ENCODE peak calls at places on chromosomes 11 and 22, in ten cellular contexts. X is chondrocyte; Q is type B pancreatic cell; C is nephron progenitor cell; B is hepatocyte; K is CD8-positive, alpha-beta T cell; E is HL-60; I is IMR-90; S is Peyer's patch; R is sigmoid colon. Y is an unnamed sample.
A peak's percentile ranks its signal among the peaks of the same experiment; 100 is the strongest.

GRCh38 chr11:48083427-48083826 is 103.1 kb downstream of the PTPRJ start:
- DNase-seq in X (no peak), Q (no peak), C (no peak), B (no peak), K (no peak), E (peak; percentile 21), I (peak; percentile 13), S (no peak), R (no peak), Y (no peak)

GRCh38 chr22:48241658-48242057 is 1479.2 kb downstream of the TBC1D22A start:
- DNase-seq in X (no peak), Q (peak; percentile 40), C (no peak), B (no peak), K (no peak), E (no peak), I (no peak), S (no peak), R (no peak), Y (no peak)

GRCh38 chr22:26593763-26594162 is 3.8 kb upstream of the TPST2 start:
- DNase-seq in X (no peak), Q (no peak), C (no peak), B (no peak), K (no peak), E (no peak), I (no peak), S (no peak), R (no peak), Y (no peak)

GRCh38 chr11:132844956-132845355 is 687.3 kb downstream of the OPCML start:
- DNase-seq in X (no peak), Q (no peak), C (no peak), B (peak; percentile 32), K (no peak), E (no peak), I (peak; percentile 96), S (no peak), R (no peak), Y (no peak)

GRCh38 chr11:102386376-102386775 is 39.4 kb downstream of the BIRC2 start:
- DNase-seq in X (no peak), Q (no peak), C (no peak), B (no peak), K (no peak), E (no peak), I (peak; percentile 17), S (no peak), R (no peak), Y (no peak)

GRCh38 chr11:4559527-4560440 is 14.8 kb downstream of the OR52M1 start:
- DNase-seq in X (no peak), Q (no peak), C (no peak), B (no peak), K (no peak), E (no peak), I (no peak), S (no peak), R (no peak), Y (no peak)

GRCh38 chr11:25527841-25528240 is 804.1 kb upstream of the ANO3 start:
- DNase-seq in X (no peak), Q (no peak), C (no peak), B (no peak), K (no peak), E (no peak), I (no peak), S (no peak), R (no peak), Y (no peak)

GRCh38 chr11:9461760-9462134 is 935 bp downstream of the ZNF143 start:
- DNase-seq in X (no peak), Q (no peak), C (no peak), B (no peak), K (no peak), E (no peak), I (peak; percentile 15), S (no peak), R (no peak), Y (no peak)

GRCh38 chr11:33618956-33619355 is 81.7 kb downstream of the C11orf91 start:
- DNase-seq in X (no peak), Q (no peak), C (no peak), B (no peak), K (no peak), E (no peak), I (no peak), S (no peak), R (no peak), Y (no peak)

GRCh38 chr22:49418341-49418894 is 409.3 kb downstream of the BRD1 start:
- DNase-seq in X (peak; percentile 40), Q (peak; percentile 66), C (no peak), B (no peak), K (no peak), E (no peak), I (no peak), S (no peak), R (no peak), Y (no peak)

GRCh38 chr11:76665172-76665571 is 5.4 kb downstream of the LRRC32 start:
- DNase-seq in X (peak; percentile 38), Q (no peak), C (no peak), B (no peak), K (no peak), E (no peak), I (no peak), S (peak; percentile 38), R (peak; percentile 41), Y (peak; percentile 15)

GRCh38 chr11:113261709-113262475 is 52.5 kb upstream of the TTC12 start:
- DNase-seq in X (no peak), Q (no peak), C (no peak), B (no peak), K (no peak), E (no peak), I (peak; percentile 11), S (no peak), R (no peak), Y (no peak)

GRCh38 chr11:27396259-27396839 is 33.3 kb upstream of the CCDC34 start:
- DNase-seq in X (no peak), Q (no peak), C (no peak), B (no peak), K (no peak), E (no peak), I (no peak), S (no peak), R (no peak), Y (no peak)

GRCh38 chr22:20015971-20016733 is 471 bp downstream of the ARVCF start:
- DNase-seq in X (no peak), Q (no peak), C (peak; percentile 62), B (peak; percentile 46), K (no peak), E (peak; percentile 15), I (no peak), S (no peak), R (peak; percentile 72), Y (peak; percentile 52)

DNA sequence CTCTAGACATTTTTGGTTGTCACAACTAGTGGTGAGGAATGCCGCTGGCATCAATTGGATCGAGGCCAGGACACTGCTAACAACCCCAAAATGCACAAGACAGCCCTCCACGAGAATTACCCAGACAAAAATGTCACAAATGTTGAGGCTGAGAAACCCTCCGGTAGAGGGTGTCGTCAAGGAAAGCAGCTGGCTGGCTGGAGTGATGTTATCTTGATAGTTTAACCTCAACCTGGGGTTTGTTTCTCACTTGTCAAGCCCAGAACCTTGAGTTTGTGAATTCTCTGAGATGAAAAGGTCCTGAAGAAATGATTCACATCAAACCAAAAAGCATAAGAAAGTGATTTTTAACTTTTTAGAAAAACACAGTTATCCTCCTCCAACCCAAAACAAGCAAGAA is 21.1 kb upstream of the TMPRSS13 start:
- DNase-seq in X (no peak), Q (no peak), C (no peak), B (no peak), K (peak; percentile 57), E (peak; percentile 26), I (no peak), S (no peak), R (no peak), Y (no peak)
- TF ChIP-seq CTCF in X (peak; percentile 56), Q (peak; percentile 33), C (no peak), B (peak; percentile 42), K (peak; percentile 42), E (no peak), I (no peak), S (peak; percentile 26), R (no peak), Y (no peak)

GRCh38 chr11:6629892-6630631 is 10.8 kb upstream of the TPP1 start:
- DNase-seq in X (no peak), Q (peak; percentile 72), C (peak; percentile 53), B (peak; percentile 45), K (no peak), E (no peak), I (no peak), S (no peak), R (no peak), Y (no peak)
- TF ChIP-seq CTCF in X (no peak), Q (no peak), C (no peak), B (no peak), K (no peak), E (no peak), I (no peak), S (no peak), R (no peak), Y (no peak)

GRCh38 chr22:45833613-45834012 is 143.3 kb downstream of the WNT7B start:
- DNase-seq in X (no peak), Q (no peak), C (no peak), B (no peak), K (no peak), E (no peak), I (no peak), S (no peak), R (no peak), Y (no peak)

GRCh38 chr22:45831394-45831793 is 145.6 kb downstream of the WNT7B start:
- DNase-seq in X (no peak), Q (no peak), C (no peak), B (no peak), K (no peak), E (no peak), I (peak; percentile 38), S (no peak), R (no peak), Y (no peak)

GRCh38 chr22:45830531-45831245 is 146.3 kb downstream of the WNT7B start:
- DNase-seq in X (no peak), Q (no peak), C (no peak), B (no peak), K (no peak), E (no peak), I (peak; percentile 83), S (no peak), R (no peak), Y (no peak)

GRCh38 chr22:45832959-45833580 is 143.9 kb downstream of the WNT7B start:
- DNase-seq in X (no peak), Q (no peak), C (no peak), B (no peak), K (no peak), E (no peak), I (no peak), S (no peak), R (no peak), Y (no peak)

DNA sequence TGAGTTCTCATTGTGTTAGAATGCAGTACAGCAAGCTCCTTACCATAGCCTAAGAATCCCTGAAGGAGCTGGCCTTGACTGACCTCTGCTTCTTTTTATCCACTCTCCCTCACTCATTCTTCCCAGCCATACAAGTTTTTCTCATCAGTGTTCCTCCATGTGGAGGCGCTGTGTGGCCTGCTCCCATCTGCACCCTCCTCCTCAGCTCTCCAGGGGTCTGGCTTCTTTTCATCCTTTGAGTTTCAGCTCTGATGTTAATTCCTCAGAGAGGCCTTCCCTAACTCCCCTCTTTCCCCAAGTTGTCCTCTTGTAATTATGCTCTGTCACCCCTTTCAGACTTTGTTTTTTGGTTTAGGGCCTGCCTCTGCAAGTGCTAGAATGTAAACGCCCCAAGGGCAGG is 144.8 kb downstream of the WNT7B start:
- DNase-seq in X (no peak), Q (no peak), C (no peak), B (no peak), K (no peak), E (no peak), I (no peak), S (no peak), R (no peak), Y (no peak)
- TF ChIP-seq CTCF in X (no peak), Q (no peak), C (no peak), B (no peak), K (no peak), E (no peak), I (peak; percentile 9), S (no peak), R (no peak), Y (no peak)

GRCh38 chr11:13970986-13971385 is 8.5 kb downstream of the SPON1 start:
- DNase-seq in X (no peak), Q (no peak), C (no peak), B (peak; percentile 60), K (no peak), E (no peak), I (no peak), S (peak; percentile 75), R (no peak), Y (no peak)
- TF ChIP-seq CTCF in X (peak; percentile 26), Q (no peak), C (peak; percentile 20), B (peak; percentile 44), K (no peak), E (no peak), I (peak; percentile 40), S (no peak), R (peak; percentile 20), Y (no peak)